ENCODE peak calls at places on chromosomes 1 and 21, in eight cellular contexts. One of them, this sample, is unnamed.

GRCh38 chr1:159171254-159171687 is at the start of gene CADM3:
- DNase-seq in kidney tubule cell: no peak
- DNase-seq in tibial nerve: no peak
- DNase-seq in epithelial cell of esophagus: no peak
- DNase-seq in tibial artery: no peak
- DNase-seq in NCI-H1048: no peak
- DNase-seq in central memory CD4-positive, alpha-beta T cell: no peak
- DNase-seq in stimulated activated CD4-positive, alpha-beta T cell treated with anti-CD3 and anti-CD28 coated beads, Interleukin-12 subunit alpha, Interleukin-12 subunit beta, amount 100 ng/mL, for 4 hours: no peak
- DNase-seq in this sample: no peak

GRCh38 chr1:199508653-199509052 is 518.9 kb upstream of the NR5A2 start:
- DNase-seq in epithelial cell of esophagus: peak
- DNase-seq in tibial artery: no peak
- DNase-seq in stimulated activated CD4-positive, alpha-beta T cell treated with anti-CD3 and anti-CD28 coated beads, Interleukin-12 subunit alpha, Interleukin-12 subunit beta, amount 100 ng/mL, for 4 hours: no peak
- DNase-seq in NCI-H1048: no peak
- DNase-seq in tibial nerve: no peak
- DNase-seq in kidney tubule cell: peak
- DNase-seq in central memory CD4-positive, alpha-beta T cell: no peak
- DNase-seq in this sample: no peak

GRCh38 chr1:53659436-53659835 is 79.5 kb downstream of the GLIS1 start:
- DNase-seq in tibial nerve: no peak
- DNase-seq in kidney tubule cell: no peak
- DNase-seq in tibial artery: no peak
- DNase-seq in stimulated activated CD4-positive, alpha-beta T cell treated with anti-CD3 and anti-CD28 coated beads, Interleukin-12 subunit alpha, Interleukin-12 subunit beta, amount 100 ng/mL, for 4 hours: no peak
- DNase-seq in epithelial cell of esophagus: no peak
- DNase-seq in NCI-H1048: no peak
- DNase-seq in central memory CD4-positive, alpha-beta T cell: no peak
- DNase-seq in this sample: no peak

GRCh38 chr1:187070076-187070475 is 241.3 kb downstream of the PLA2G4A start:
- DNase-seq in central memory CD4-positive, alpha-beta T cell: no peak
- DNase-seq in tibial artery: no peak
- DNase-seq in kidney tubule cell: peak
- DNase-seq in epithelial cell of esophagus: peak
- DNase-seq in tibial nerve: no peak
- DNase-seq in stimulated activated CD4-positive, alpha-beta T cell treated with anti-CD3 and anti-CD28 coated beads, Interleukin-12 subunit alpha, Interleukin-12 subunit beta, amount 100 ng/mL, for 4 hours: no peak
- DNase-seq in NCI-H1048: no peak
- DNase-seq in this sample: no peak

GRCh38 chr1:216830402-216830801 is 107.2 kb upstream of the ESRRG start:
- DNase-seq in tibial artery: no peak
- DNase-seq in kidney tubule cell: no peak
- DNase-seq in NCI-H1048: no peak
- DNase-seq in tibial nerve: no peak
- DNase-seq in central memory CD4-positive, alpha-beta T cell: no peak
- DNase-seq in epithelial cell of esophagus: no peak
- DNase-seq in stimulated activated CD4-positive, alpha-beta T cell treated with anti-CD3 and anti-CD28 coated beads, Interleukin-12 subunit alpha, Interleukin-12 subunit beta, amount 100 ng/mL, for 4 hours: no peak
- DNase-seq in this sample: no peak

GRCh38 chr1:91575909-91576519 is 75.4 kb downstream of the CDC7 start:
- DNase-seq in tibial nerve: no peak
- DNase-seq in central memory CD4-positive, alpha-beta T cell: no peak
- DNase-seq in NCI-H1048: no peak
- DNase-seq in kidney tubule cell: no peak
- DNase-seq in epithelial cell of esophagus: no peak
- DNase-seq in stimulated activated CD4-positive, alpha-beta T cell treated with anti-CD3 and anti-CD28 coated beads, Interleukin-12 subunit alpha, Interleukin-12 subunit beta, amount 100 ng/mL, for 4 hours: no peak
- DNase-seq in tibial artery: no peak
- DNase-seq in this sample: no peak

GRCh38 chr1:53384796-53385195 is 56.9 kb upstream of the LRP8 start:
- DNase-seq in stimulated activated CD4-positive, alpha-beta T cell treated with anti-CD3 and anti-CD28 coated beads, Interleukin-12 subunit alpha, Interleukin-12 subunit beta, amount 100 ng/mL, for 4 hours: no peak
- DNase-seq in tibial artery: no peak
- DNase-seq in kidney tubule cell: no peak
- DNase-seq in epithelial cell of esophagus: no peak
- DNase-seq in tibial nerve: no peak
- DNase-seq in central memory CD4-positive, alpha-beta T cell: no peak
- DNase-seq in NCI-H1048: no peak
- DNase-seq in this sample: no peak

GRCh38 chr1:228983231-228983660 is 248.0 kb downstream of the RHOU start:
- DNase-seq in stimulated activated CD4-positive, alpha-beta T cell treated with anti-CD3 and anti-CD28 coated beads, Interleukin-12 subunit alpha, Interleukin-12 subunit beta, amount 100 ng/mL, for 4 hours: no peak
- DNase-seq in tibial artery: peak
- DNase-seq in central memory CD4-positive, alpha-beta T cell: no peak
- DNase-seq in NCI-H1048: no peak
- DNase-seq in kidney tubule cell: no peak
- DNase-seq in tibial nerve: no peak
- DNase-seq in epithelial cell of esophagus: no peak
- DNase-seq in this sample: no peak

GRCh38 chr1:171486048-171486519 is 754 bp downstream of the PRRC2C start:
- DNase-seq in NCI-H1048: no peak
- DNase-seq in central memory CD4-positive, alpha-beta T cell: no peak
- DNase-seq in kidney tubule cell: peak
- DNase-seq in tibial nerve: peak
- DNase-seq in stimulated activated CD4-positive, alpha-beta T cell treated with anti-CD3 and anti-CD28 coated beads, Interleukin-12 subunit alpha, Interleukin-12 subunit beta, amount 100 ng/mL, for 4 hours: peak
- DNase-seq in tibial artery: no peak
- DNase-seq in epithelial cell of esophagus: peak
- DNase-seq in this sample: peak

GRCh38 chr1:96722161-96722908 is 751 bp downstream of the PTBP2 start:
- DNase-seq in kidney tubule cell: peak
- DNase-seq in NCI-H1048: no peak
- DNase-seq in tibial nerve: peak
- DNase-seq in stimulated activated CD4-positive, alpha-beta T cell treated with anti-CD3 and anti-CD28 coated beads, Interleukin-12 subunit alpha, Interleukin-12 subunit beta, amount 100 ng/mL, for 4 hours: peak
- DNase-seq in tibial artery: peak
- DNase-seq in epithelial cell of esophagus: peak
- DNase-seq in central memory CD4-positive, alpha-beta T cell: no peak
- DNase-seq in this sample: peak

GRCh38 chr1:5456090-5456789 is 536.0 kb downstream of the NPHP4 start:
- DNase-seq in tibial artery: no peak
- DNase-seq in tibial nerve: no peak
- DNase-seq in stimulated activated CD4-positive, alpha-beta T cell treated with anti-CD3 and anti-CD28 coated beads, Interleukin-12 subunit alpha, Interleukin-12 subunit beta, amount 100 ng/mL, for 4 hours: no peak
- DNase-seq in NCI-H1048: no peak
- DNase-seq in kidney tubule cell: no peak
- DNase-seq in central memory CD4-positive, alpha-beta T cell: no peak
- DNase-seq in epithelial cell of esophagus: no peak
- DNase-seq in this sample: no peak

GRCh38 chr1:215517441-215517891 is 49.6 kb upstream of the KCTD3 start:
- DNase-seq in central memory CD4-positive, alpha-beta T cell: no peak
- DNase-seq in NCI-H1048: no peak
- DNase-seq in kidney tubule cell: no peak
- DNase-seq in stimulated activated CD4-positive, alpha-beta T cell treated with anti-CD3 and anti-CD28 coated beads, Interleukin-12 subunit alpha, Interleukin-12 subunit beta, amount 100 ng/mL, for 4 hours: no peak
- DNase-seq in tibial nerve: no peak
- DNase-seq in tibial artery: no peak
- DNase-seq in epithelial cell of esophagus: peak
- DNase-seq in this sample: no peak

GRCh38 chr1:10866314-10867091 is 70.1 kb upstream of the CASZ1 start:
- DNase-seq in kidney tubule cell: no peak
- DNase-seq in epithelial cell of esophagus: peak
- DNase-seq in stimulated activated CD4-positive, alpha-beta T cell treated with anti-CD3 and anti-CD28 coated beads, Interleukin-12 subunit alpha, Interleukin-12 subunit beta, amount 100 ng/mL, for 4 hours: peak
- DNase-seq in NCI-H1048: no peak
- DNase-seq in central memory CD4-positive, alpha-beta T cell: no peak
- DNase-seq in tibial artery: no peak
- DNase-seq in tibial nerve: no peak
- DNase-seq in this sample: no peak

GRCh38 chr1:61842863-61843514 is 100.7 kb downstream of the PATJ start:
- DNase-seq in tibial nerve: no peak
- DNase-seq in central memory CD4-positive, alpha-beta T cell: no peak
- DNase-seq in kidney tubule cell: peak
- DNase-seq in NCI-H1048: no peak
- DNase-seq in tibial artery: no peak
- DNase-seq in stimulated activated CD4-positive, alpha-beta T cell treated with anti-CD3 and anti-CD28 coated beads, Interleukin-12 subunit alpha, Interleukin-12 subunit beta, amount 100 ng/mL, for 4 hours: no peak
- DNase-seq in epithelial cell of esophagus: peak
- DNase-seq in this sample: no peak

GRCh38 chr1:154845174-154845573 is 24.9 kb downstream of the KCNN3 start:
- DNase-seq in stimulated activated CD4-positive, alpha-beta T cell treated with anti-CD3 and anti-CD28 coated beads, Interleukin-12 subunit alpha, Interleukin-12 subunit beta, amount 100 ng/mL, for 4 hours: no peak
- DNase-seq in tibial nerve: no peak
- DNase-seq in epithelial cell of esophagus: no peak
- DNase-seq in kidney tubule cell: no peak
- DNase-seq in central memory CD4-positive, alpha-beta T cell: no peak
- DNase-seq in tibial artery: no peak
- DNase-seq in NCI-H1048: no peak
- DNase-seq in this sample: no peak

GRCh38 chr21:45317401-45318145 is 29.9 kb upstream of the POFUT2 start:
- DNase-seq in kidney tubule cell: no peak
- DNase-seq in NCI-H1048: no peak
- DNase-seq in stimulated activated CD4-positive, alpha-beta T cell treated with anti-CD3 and anti-CD28 coated beads, Interleukin-12 subunit alpha, Interleukin-12 subunit beta, amount 100 ng/mL, for 4 hours: no peak
- DNase-seq in epithelial cell of esophagus: peak
- DNase-seq in central memory CD4-positive, alpha-beta T cell: no peak
- DNase-seq in tibial artery: peak
- DNase-seq in tibial nerve: no peak
- DNase-seq in this sample: no peak

GRCh38 chr1:203325004-203325417 is 19.7 kb downstream of the BTG2 start:
- DNase-seq in central memory CD4-positive, alpha-beta T cell: peak
- DNase-seq in tibial artery: no peak
- DNase-seq in stimulated activated CD4-positive, alpha-beta T cell treated with anti-CD3 and anti-CD28 coated beads, Interleukin-12 subunit alpha, Interleukin-12 subunit beta, amount 100 ng/mL, for 4 hours: no peak
- DNase-seq in NCI-H1048: no peak
- DNase-seq in epithelial cell of esophagus: no peak
- DNase-seq in tibial nerve: no peak
- DNase-seq in kidney tubule cell: no peak
- DNase-seq in this sample: peak

GRCh38 chr1:16905112-16905855 is 9.5 kb downstream of the RNU1-2 start:
- DNase-seq in central memory CD4-positive, alpha-beta T cell: peak
- DNase-seq in epithelial cell of esophagus: no peak
- DNase-seq in stimulated activated CD4-positive, alpha-beta T cell treated with anti-CD3 and anti-CD28 coated beads, Interleukin-12 subunit alpha, Interleukin-12 subunit beta, amount 100 ng/mL, for 4 hours: peak
- DNase-seq in tibial artery: peak
- DNase-seq in tibial nerve: no peak
- DNase-seq in NCI-H1048: peak
- DNase-seq in kidney tubule cell: peak
- DNase-seq in this sample: peak

GRCh38 chr21:45555557-45556301 is 13.5 kb upstream of the SLC19A1 start:
- DNase-seq in NCI-H1048: no peak
- DNase-seq in epithelial cell of esophagus: peak
- DNase-seq in tibial artery: peak
- DNase-seq in central memory CD4-positive, alpha-beta T cell: peak
- DNase-seq in kidney tubule cell: peak
- DNase-seq in tibial nerve: no peak
- DNase-seq in stimulated activated CD4-positive, alpha-beta T cell treated with anti-CD3 and anti-CD28 coated beads, Interleukin-12 subunit alpha, Interleukin-12 subunit beta, amount 100 ng/mL, for 4 hours: peak
- DNase-seq in this sample: peak

GRCh38 chr1:37817481-37817880 is 9.5 kb upstream of the YRDC start:
- DNase-seq in kidney tubule cell: no peak
- DNase-seq in tibial nerve: no peak
- DNase-seq in tibial artery: no peak
- DNase-seq in epithelial cell of esophagus: peak
- DNase-seq in central memory CD4-positive, alpha-beta T cell: no peak
- DNase-seq in stimulated activated CD4-positive, alpha-beta T cell treated with anti-CD3 and anti-CD28 coated beads, Interleukin-12 subunit alpha, Interleukin-12 subunit beta, amount 100 ng/mL, for 4 hours: no peak
- DNase-seq in NCI-H1048: no peak
- DNase-seq in this sample: no peak

GRCh38 chr1:158506369-158506987 is 34.5 kb downstream of the OR10R2 start:
- DNase-seq in tibial artery: no peak
- DNase-seq in epithelial cell of esophagus: peak
- DNase-seq in tibial nerve: peak
- DNase-seq in NCI-H1048: no peak
- DNase-seq in central memory CD4-positive, alpha-beta T cell: peak
- DNase-seq in stimulated activated CD4-positive, alpha-beta T cell treated with anti-CD3 and anti-CD28 coated beads, Interleukin-12 subunit alpha, Interleukin-12 subunit beta, amount 100 ng/mL, for 4 hours: peak
- DNase-seq in kidney tubule cell: peak
- DNase-seq in this sample: no peak